ENCODE peak calls at places on chromosomes 6 and 20, in eight cellular contexts. Y, M, Q, A, R, O, G and W are unnamed samples. For H3K4me1, the result is how much of the 10 kb centered on the place peaks cover.

GRCh38 chr6:148835920-148836441 is 89.2 kb downstream of the UST start:
- DNase-seq in G (no peak), O (no peak), Y (no peak), M (no peak), R (peak), A (peak), Q (no peak), W (no peak)

GRCh38 chr6:19311786-19312185 is 525.4 kb upstream of the ID4 start:
- DNase-seq in G (no peak), A (no peak), O (peak), Y (no peak), R (no peak), M (no peak), Q (peak), W (no peak)

GRCh38 chr6:119255492-119255891 is 94.1 kb downstream of the MAN1A1 start:
- DNase-seq in G (no peak), A (no peak), M (no peak), O (no peak), Q (no peak), Y (no peak), R (no peak), W (no peak)

GRCh38 chr6:142523485-142523884 is 221.7 kb downstream of the ADGRG6 start:
- DNase-seq in Q (no peak), G (no peak), O (no peak), R (no peak), Y (no peak), A (peak), M (no peak), W (no peak)

GRCh38 chr6:257031-257725 is 35.1 kb upstream of the DUSP22 start:
- DNase-seq in M (no peak), A (peak), R (peak), O (no peak), Y (no peak), Q (peak), G (no peak), W (no peak)

GRCh38 chr20:63171991-63172390 is 43.9 kb downstream of the YTHDF1 start:
- DNase-seq in R (no peak), O (no peak), Y (no peak), Q (no peak), G (no peak), M (no peak), A (no peak), W (no peak)

GRCh38 chr20:46636981-46637860 is 14.0 kb downstream of the SLC13A3 start:
- DNase-seq in M (no peak), R (no peak), A (no peak), G (no peak), Y (no peak), O (no peak), Q (no peak), W (no peak)

GRCh38 chr20:14264869-14265268 is 72.5 kb downstream of the FLRT3 start:
- DNase-seq in M (peak), Q (peak), O (no peak), Y (no peak), G (no peak), R (no peak), A (peak), W (no peak)

GRCh38 chr6:121771937-121772717 is 336.7 kb downstream of the GJA1 start:
- DNase-seq in M (peak), R (no peak), Y (no peak), G (no peak), O (no peak), Q (no peak), A (no peak), W (no peak)

GRCh38 chr6:143754204-143754603 is 76.4 kb downstream of the PHACTR2 start:
- DNase-seq in O (no peak), M (no peak), Y (no peak), G (no peak), A (no peak), Q (no peak), R (no peak), W (no peak)

GRCh38 chr6:100366419-100366818 is 98.3 kb downstream of the SIM1 start:
- DNase-seq in R (no peak), O (no peak), A (peak), Y (no peak), M (no peak), Q (no peak), G (peak), W (peak)

GRCh38 chr6:41878246-41878645 is 16.9 kb downstream of the USP49 start:
- DNase-seq in G (no peak), O (no peak), Q (peak), M (no peak), R (no peak), Y (no peak), A (peak), W (no peak)

GRCh38 chr6:18115356-18115755 is 7.1 kb downstream of the NHLRC1 start:
- DNase-seq in G (no peak), Y (no peak), M (no peak), O (no peak), Q (no peak), A (no peak), R (no peak), W (peak)

GRCh38 chr6:14743465-14744211 is 502.2 kb upstream of the JARID2 start:
- DNase-seq in Y (peak), A (peak), G (no peak), M (no peak), Q (no peak), O (no peak), R (peak), W (peak)

GRCh38 chr20:56872620-56873458 is 243.7 kb downstream of the TFAP2C start:
- DNase-seq in O (no peak), Q (no peak), R (no peak), M (no peak), A (no peak), G (no peak), Y (no peak), W (peak)

GRCh38 chr20:49259284-49259683 is 18.6 kb downstream of the ZNFX1 start:
- DNase-seq in Y (no peak), R (no peak), Q (no peak), O (no peak), M (no peak), A (no peak), G (no peak), W (no peak)

GRCh38 chr20:10239954-10240353 is 21.3 kb downstream of the SNAP25 start:
- DNase-seq in Q (no peak), Y (no peak), O (no peak), M (no peak), A (peak), G (peak), R (no peak), W (no peak)

GRCh38 chr6:84118191-84118590 is 84.6 kb downstream of the MRAP2 start:
- DNase-seq in O (no peak), Y (no peak), M (no peak), G (no peak), Q (no peak), R (no peak), A (no peak), W (no peak)

GRCh38 chr6:121055572-121056163 is 278.6 kb downstream of the TBC1D32 start:
- DNase-seq in Q (peak), R (no peak), G (peak), O (no peak), Y (peak), A (peak), M (peak), W (peak)

GRCh38 chr6:13924949-13925881 is at the start of gene RNF182:
- DNase-seq in O (no peak), M (no peak), G (peak), Y (peak), A (no peak), R (peak), Q (peak), W (no peak)

GRCh38 chr6:111791415-111791814 is 81.8 kb downstream of the FYN start:
- DNase-seq in R (no peak), Y (no peak), A (peak), G (no peak), O (no peak), M (no peak), Q (peak), W (no peak)

GRCh38 chr6:45647341-45648138 is 269.8 kb upstream of the SUPT3H start:
- DNase-seq in M (no peak), Y (no peak), Q (no peak), O (no peak), G (peak), R (no peak), A (peak), W (peak)

GRCh38 chr6:12009904-12010634 is 2.0 kb upstream of the HIVEP1 start:
- DNase-seq in R (peak), Y (no peak), G (peak), M (peak), O (no peak), A (peak), Q (no peak), W (no peak)

GRCh38 chr6:118391086-118391485 is 157.0 kb upstream of the PLN start:
- DNase-seq in R (no peak), M (no peak), A (peak), O (no peak), Y (no peak), G (no peak), Q (no peak), W (no peak)

GRCh38 chr6:27251672-27252251 is 4.3 kb downstream of the PRSS16 start:
- DNase-seq in M (peak), R (peak), O (peak), G (peak), A (peak), Q (peak), Y (peak), W (peak)

GRCh38 chr6:160190974-160191373 is 67.6 kb downstream of the SLC22A2 start:
- DNase-seq in O (no peak), Q (no peak), G (no peak), A (no peak), Y (no peak), R (no peak), M (no peak), W (no peak)

GRCh38 chr6:88517737-88518136 is 351.6 kb upstream of the CNR1 start:
- DNase-seq in G (no peak), O (no peak), Q (no peak), A (no peak), Y (no peak), R (no peak), M (no peak), W (no peak)

GRCh38 chr6:3322366-3322890 is 63.7 kb downstream of the PSMG4 start:
- DNase-seq in A (no peak), M (no peak), Y (no peak), Q (no peak), G (no peak), R (no peak), O (no peak), W (no peak)

GRCh38 chr20:11035211-11035610 is 361.4 kb upstream of the JAG1 start:
- DNase-seq in R (no peak), M (no peak), Y (no peak), A (no peak), Q (no peak), O (no peak), G (peak), W (no peak)

GRCh38 chr6:38034269-38034914 is 214.9 kb downstream of the ZFAND3 start:
- DNase-seq in O (no peak), Q (peak), G (peak), Y (no peak), A (peak), R (no peak), M (peak), W (peak)

GRCh38 chr6:68761985-68762384 is 126.9 kb downstream of the ADGRB3 start:
- DNase-seq in O (no peak), G (no peak), Y (no peak), R (no peak), A (no peak), M (no peak), Q (no peak), W (no peak)

GRCh38 chr6:170221753-170222400 is 69.0 kb downstream of the DLL1 start:
- DNase-seq in O (peak), G (no peak), Y (no peak), Q (no peak), R (peak), M (no peak), A (no peak), W (no peak)

GRCh38 chr6:125310994-125311649 is 9.4 kb upstream of the HDDC2 start:
- DNase-seq in R (no peak), Y (peak), G (peak), A (peak), O (no peak), Q (peak), M (peak), W (no peak)

DNA sequence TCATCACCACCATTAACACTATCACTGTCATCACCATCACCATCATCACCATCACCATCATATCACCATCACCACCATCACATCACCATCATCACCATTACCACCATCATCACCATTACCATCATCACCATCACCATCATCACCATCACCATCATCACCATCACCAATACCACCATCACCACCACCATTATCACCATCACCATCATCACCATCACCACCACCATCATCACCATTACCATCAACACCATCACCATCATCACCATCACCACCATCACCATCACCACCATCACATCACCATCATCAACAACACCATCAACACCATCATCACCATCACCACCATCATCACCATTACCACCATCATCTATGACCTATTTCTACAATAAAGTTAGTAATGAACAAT is 86.1 kb upstream of the PDE10A start:
- DNase-seq in R (no peak), G (no peak), A (no peak), Q (no peak), M (no peak), O (no peak), Y (no peak), W (no peak)
- H2AFZ ChIP-seq in R (no peak), G (no peak), A (no peak), Q (no peak), M (no peak), O (no peak), Y (no peak), W (no peak)

GRCh38 chr6:32814145-32814544 is 2.7 kb downstream of the HLA-DOB start:
- DNase-seq in M (no peak), G (no peak), Y (no peak), R (no peak), O (no peak), A (no peak), Q (no peak), W (no peak)
- H3K4me1 ChIP-seq in M (under half), G (under half), Y (under half), R (under half), O (under half), A (under half), Q (under half), W (under half)

DNA sequence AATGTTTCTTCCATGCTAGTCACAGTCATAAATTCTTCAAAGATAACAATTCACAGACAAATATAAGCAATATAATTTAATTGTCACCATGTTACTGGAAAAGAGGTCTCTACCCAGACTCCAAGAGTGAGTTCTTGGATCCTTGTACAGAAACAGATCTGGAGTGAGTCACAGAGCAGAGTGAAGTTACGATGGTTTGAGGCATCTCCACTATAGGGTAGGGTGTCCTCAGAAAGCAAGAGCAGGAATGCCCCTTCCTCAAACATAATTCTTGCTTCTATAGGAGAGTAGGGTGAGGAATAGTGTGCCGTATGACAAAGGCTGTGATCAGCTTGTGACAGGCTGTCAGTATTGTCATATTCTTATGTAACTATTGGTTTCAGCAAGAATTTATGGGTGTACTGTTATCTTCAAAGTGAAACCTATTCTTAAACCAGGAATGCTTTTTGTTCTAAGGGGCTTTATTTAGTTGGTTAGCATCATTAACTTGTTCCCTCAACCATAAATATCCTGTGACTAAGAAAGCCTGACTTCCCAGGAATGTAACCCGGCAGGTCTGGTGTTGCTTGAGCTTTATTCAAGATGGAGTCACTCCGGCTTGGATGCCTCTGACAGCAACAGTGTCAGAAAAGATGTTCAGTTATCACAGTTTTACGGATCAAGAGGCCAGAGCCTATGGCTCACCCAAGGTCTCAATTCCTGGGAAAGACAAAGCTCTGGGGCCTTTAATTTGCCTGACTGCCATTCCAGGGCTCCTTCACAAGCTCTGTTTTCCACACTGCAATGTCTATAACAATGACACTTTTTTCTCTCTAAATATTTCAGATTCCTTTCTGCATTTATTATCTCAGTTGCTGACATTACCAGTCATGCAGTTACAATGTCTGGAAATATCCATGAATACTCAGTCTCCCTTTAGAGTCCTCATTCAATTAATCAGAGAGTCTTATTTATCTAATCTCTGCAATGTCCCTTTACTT is 298.6 kb downstream of the C6orf118 start:
- DNase-seq in G (no peak), R (peak), Q (peak), M (no peak), O (no peak), A (no peak), Y (no peak), W (no peak)
- H2AFZ ChIP-seq in G (no peak), R (peak), Q (no peak), M (no peak), O (no peak), A (no peak), Y (no peak), W (no peak)

DNA sequence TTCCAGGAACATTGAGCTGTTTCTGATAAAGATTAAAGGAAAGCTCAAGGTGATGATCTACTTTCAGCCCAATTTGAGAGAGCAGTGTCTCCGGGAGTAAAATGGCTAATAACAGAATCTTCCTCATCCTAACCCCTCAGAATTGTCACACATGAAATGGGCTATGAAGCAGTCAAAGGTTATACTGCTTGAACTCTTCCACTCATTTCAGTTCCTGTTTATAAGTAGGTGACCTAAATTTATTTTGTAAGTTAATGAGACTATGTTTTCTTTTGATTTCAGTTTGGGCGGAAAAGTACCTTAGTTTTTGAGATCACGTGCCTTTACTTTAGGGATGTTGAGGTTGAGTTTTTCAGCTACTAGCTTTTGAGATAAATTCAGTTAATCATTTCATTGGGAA is 47.2 kb downstream of the QKI start:
- DNase-seq in R (no peak), A (no peak), Q (no peak), G (no peak), M (no peak), O (no peak), Y (no peak), W (no peak)
- H3K4me1 ChIP-seq in R (under half), A (under half), Q (under half), G (under half), M (under half), O (under half), Y (under half), W (under half)

GRCh38 chr20:4022386-4023350 is 7.3 kb upstream of the RNF24 start:
- DNase-seq in Q (peak), A (no peak), O (peak), M (no peak), G (no peak), R (peak), Y (no peak), W (no peak)
- H2AFZ ChIP-seq in Q (peak), A (peak), O (no peak), M (no peak), G (no peak), R (peak), Y (no peak), W (no peak)

GRCh38 chr20:58576590-58576944 is 61.4 kb upstream of the APCDD1L start:
- DNase-seq in M (no peak), G (no peak), R (no peak), Q (no peak), O (no peak), Y (no peak), A (no peak), W (no peak)
- H3K4me1 ChIP-seq in M (under half), G (under half), R (under half), Q (under half), O (under half), Y (under half), A (under half), W (under half)

GRCh38 chr20:39070484-39071231 is 108.5 kb downstream of the DHX35 start:
- DNase-seq in O (no peak), M (no peak), Q (no peak), G (peak), Y (no peak), R (peak), A (peak), W (peak)
- H2AFZ ChIP-seq in O (no peak), M (no peak), Q (no peak), G (peak), Y (no peak), R (no peak), A (no peak), W (no peak)

DNA sequence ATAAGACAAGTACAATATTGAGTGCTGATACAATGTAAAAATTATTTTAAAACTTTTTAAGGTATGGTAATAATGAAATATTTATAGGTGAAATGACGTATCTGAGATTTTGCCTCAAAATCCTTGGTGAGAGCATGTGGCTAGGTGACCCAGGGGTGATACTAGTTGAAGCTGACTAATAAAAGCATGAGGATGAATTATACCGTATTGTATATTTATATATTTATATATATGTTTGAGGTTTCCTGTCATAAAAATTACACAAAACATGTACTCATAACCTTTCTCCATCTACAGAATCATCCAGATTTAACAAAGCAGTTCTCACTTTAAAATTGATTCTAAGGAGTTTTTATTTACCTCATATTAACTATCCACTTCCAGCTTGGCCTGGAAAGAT is 358.1 kb downstream of the CDKAL1 start:
- DNase-seq in O (no peak), M (no peak), G (no peak), Q (no peak), A (no peak), R (no peak), Y (no peak), W (no peak)
- H3K4me1 ChIP-seq in O (under half), M (under half), G (under half), Q (under half), A (under half), R (under half), Y (under half), W (under half)

GRCh38 chr6:47970826-47971225 is 140.2 kb downstream of the PTCHD4 start:
- DNase-seq in Y (no peak), G (no peak), O (no peak), A (no peak), Q (no peak), M (no peak), R (no peak), W (no peak)
- H2AFZ ChIP-seq in Y (no peak), G (no peak), O (no peak), A (no peak), Q (peak), M (no peak), R (no peak), W (no peak)